ENCODE peak calls at places on chromosome 1, in nine cellular contexts. Q, K, B, G, C, A, Y, J and W are unnamed samples.

GRCh38 chr1:26627959-26628358 is 67.9 kb upstream of the ARID1A start:
- DNase-seq in Q (no peak), K (no peak), B (no peak), G (peak; percentile 55), C (no peak), A (no peak), Y (no peak), J (no peak), W (no peak)

GRCh38 chr1:207841318-207841717 is 69.6 kb downstream of the CD34 start:
- DNase-seq in Q (no peak), K (no peak), B (no peak), G (no peak), C (no peak), A (no peak), Y (no peak), J (no peak), W (no peak)

GRCh38 chr1:24294757-24295371 is 24.3 kb upstream of the GRHL3 start:
- DNase-seq in Q (peak; percentile 95), K (no peak), B (peak; percentile 58), G (no peak), C (no peak), A (no peak), Y (peak; percentile 80), J (no peak), W (no peak)

GRCh38 chr1:238177960-238178359 is 287.2 kb upstream of the ZP4 start:
- DNase-seq in Q (no peak), K (no peak), B (no peak), G (no peak), C (no peak), A (peak; percentile 19), Y (no peak), J (no peak), W (no peak)

GRCh38 chr1:32335951-32336867 is at the start of gene MARCKSL1:
- DNase-seq in Q (peak; percentile 38), K (peak; percentile 77), B (no peak), G (peak; percentile 87), C (peak; percentile 75), A (peak; percentile 90), Y (no peak), J (peak; percentile 81), W (peak; percentile 85)

GRCh38 chr1:246492611-246493245 is 14.4 kb downstream of the SMYD3 start:
- DNase-seq in Q (peak; percentile 75), K (peak; percentile 35), B (peak; percentile 49), G (peak; percentile 10), C (peak; percentile 36), A (peak; percentile 82), Y (peak; percentile 57), J (peak; percentile 24), W (no peak)

GRCh38 chr1:19744335-19744743 is 55.4 kb downstream of the TMCO4 start:
- DNase-seq in Q (no peak), K (no peak), B (no peak), G (no peak), C (no peak), A (no peak), Y (no peak), J (no peak), W (no peak)

GRCh38 chr1:110209715-110210603 is at the start of gene KCNC4:
- DNase-seq in Q (peak; percentile 71), K (peak; percentile 68), B (peak; percentile 47), G (peak; percentile 94), C (peak; percentile 97), A (peak; percentile 79), Y (no peak), J (peak; percentile 75), W (peak; percentile 74)

GRCh38 chr1:166679369-166679768 is 159.9 kb upstream of the POGK start:
- DNase-seq in Q (no peak), K (no peak), B (no peak), G (no peak), C (no peak), A (no peak), Y (no peak), J (no peak), W (no peak)

GRCh38 chr1:2481885-2482284 is 5.8 kb downstream of the PLCH2 start:
- DNase-seq in Q (no peak), K (no peak), B (no peak), G (no peak), C (no peak), A (no peak), Y (no peak), J (no peak), W (no peak)

GRCh38 chr1:202698276-202698675 is 12.0 kb downstream of the SYT2 start:
- DNase-seq in Q (no peak), K (no peak), B (no peak), G (no peak), C (no peak), A (no peak), Y (no peak), J (no peak), W (no peak)

GRCh38 chr1:198850196-198850595 is 211.4 kb downstream of the PTPRC start:
- DNase-seq in Q (no peak), K (no peak), B (no peak), G (no peak), C (no peak), A (no peak), Y (no peak), J (no peak), W (no peak)

GRCh38 chr1:109299087-109299983 is 7.5 kb downstream of the MYBPHL start:
- DNase-seq in Q (peak; percentile 96), K (no peak), B (peak; percentile 34), G (no peak), C (no peak), A (no peak), Y (peak; percentile 27), J (no peak), W (no peak)

GRCh38 chr1:161531986-161532875 is 7.9 kb downstream of the HSPA6 start:
- DNase-seq in Q (peak; percentile 19), K (no peak), B (no peak), G (no peak), C (no peak), A (no peak), Y (no peak), J (no peak), W (no peak)

GRCh38 chr1:56063461-56063860 is 515.9 kb downstream of the PLPP3 start:
- DNase-seq in Q (no peak), K (no peak), B (no peak), G (no peak), C (no peak), A (no peak), Y (no peak), J (no peak), W (no peak)

GRCh38 chr1:70477090-70477489 is 66.0 kb downstream of the CTH start:
- DNase-seq in Q (no peak), K (no peak), B (no peak), G (no peak), C (no peak), A (no peak), Y (no peak), J (no peak), W (no peak)

GRCh38 chr1:227895828-227896685 is 51.7 kb downstream of the WNT9A start:
- DNase-seq in Q (no peak), K (no peak), B (no peak), G (no peak), C (no peak), A (peak; percentile 22), Y (no peak), J (no peak), W (peak; percentile 14)

GRCh38 chr1:71796044-71796443 is 486.3 kb downstream of the NEGR1 start:
- DNase-seq in Q (no peak), K (no peak), B (no peak), G (no peak), C (no peak), A (no peak), Y (no peak), J (peak; percentile 14), W (no peak)